ENCODE peak calls at places on chromosomes 2 and 18, in six cellular contexts. One of them, this sample, is unnamed.

GRCh38 chr2:216066255-216066654 is 15.4 kb downstream of the PECR start:
- DNase-seq in transverse colon: no peak
- DNase-seq in BE2C: no peak
- DNase-seq in PC-9: no peak
- DNase-seq in gastrocnemius medialis: no peak
- DNase-seq in stomach: no peak
- DNase-seq in this sample: no peak

GRCh38 chr18:57898506-57899124 is 95.5 kb upstream of the ATP8B1 start:
- DNase-seq in transverse colon: no peak
- DNase-seq in BE2C: no peak
- DNase-seq in PC-9: peak; percentile 41
- DNase-seq in gastrocnemius medialis: no peak
- DNase-seq in stomach: no peak
- DNase-seq in this sample: no peak

GRCh38 chr2:17918789-17919188 is 40.3 kb downstream of the KCNS3 start:
- DNase-seq in transverse colon: no peak
- DNase-seq in BE2C: no peak
- DNase-seq in PC-9: no peak
- DNase-seq in gastrocnemius medialis: no peak
- DNase-seq in stomach: no peak
- DNase-seq in this sample: peak; percentile 25

GRCh38 chr18:58567453-58568196 is 61.3 kb downstream of the ALPK2 start:
- DNase-seq in transverse colon: no peak
- DNase-seq in BE2C: no peak
- DNase-seq in PC-9: no peak
- DNase-seq in gastrocnemius medialis: peak; percentile 56
- DNase-seq in stomach: no peak
- DNase-seq in this sample: no peak

GRCh38 chr2:206158563-206159345 is 490 bp downstream of the NDUFS1 start:
- DNase-seq in transverse colon: no peak
- DNase-seq in BE2C: no peak
- DNase-seq in PC-9: peak; percentile 37
- DNase-seq in gastrocnemius medialis: no peak
- DNase-seq in stomach: no peak
- DNase-seq in this sample: no peak

GRCh38 chr2:133768261-133769021 is 200.2 kb upstream of the NCKAP5 start:
- DNase-seq in transverse colon: no peak
- DNase-seq in BE2C: peak; percentile 29
- DNase-seq in PC-9: no peak
- DNase-seq in gastrocnemius medialis: no peak
- DNase-seq in stomach: peak; percentile 49
- DNase-seq in this sample: peak; percentile 50

GRCh38 chr2:109242654-109243331 is 113.8 kb downstream of the SH3RF3 start:
- DNase-seq in transverse colon: peak; percentile 22
- DNase-seq in BE2C: no peak
- DNase-seq in PC-9: peak; percentile 97
- DNase-seq in gastrocnemius medialis: peak; percentile 52
- DNase-seq in stomach: no peak
- DNase-seq in this sample: peak; percentile 57

GRCh38 chr2:159124931-159125467 is 156.6 kb downstream of the TANC1 start:
- DNase-seq in transverse colon: peak; percentile 36
- DNase-seq in BE2C: no peak
- DNase-seq in PC-9: no peak
- DNase-seq in gastrocnemius medialis: no peak
- DNase-seq in stomach: no peak
- DNase-seq in this sample: no peak

GRCh38 chr2:62663920-62664319 is 41.6 kb upstream of the EHBP1 start:
- DNase-seq in transverse colon: no peak
- DNase-seq in BE2C: no peak
- DNase-seq in PC-9: peak; percentile 13
- DNase-seq in gastrocnemius medialis: no peak
- DNase-seq in stomach: no peak
- DNase-seq in this sample: no peak

GRCh38 chr2:44360749-44361329 is 455 bp downstream of the PREPL start:
- DNase-seq in transverse colon: no peak
- DNase-seq in BE2C: peak; percentile 30
- DNase-seq in PC-9: no peak
- DNase-seq in gastrocnemius medialis: no peak
- DNase-seq in stomach: no peak
- DNase-seq in this sample: no peak

GRCh38 chr2:68779595-68779994 is 45.0 kb downstream of the ARHGAP25 start:
- DNase-seq in transverse colon: no peak
- DNase-seq in BE2C: no peak
- DNase-seq in PC-9: no peak
- DNase-seq in gastrocnemius medialis: no peak
- DNase-seq in stomach: no peak
- DNase-seq in this sample: no peak

GRCh38 chr2:38267270-38267925 is 109.7 kb downstream of the ATL2 start:
- DNase-seq in transverse colon: no peak
- DNase-seq in BE2C: no peak
- DNase-seq in PC-9: peak; percentile 33
- DNase-seq in gastrocnemius medialis: no peak
- DNase-seq in stomach: no peak
- DNase-seq in this sample: no peak

GRCh38 chr2:33380001-33380609 is 96.3 kb upstream of the RASGRP3 start:
- DNase-seq in transverse colon: no peak
- DNase-seq in BE2C: no peak
- DNase-seq in PC-9: no peak
- DNase-seq in gastrocnemius medialis: no peak
- DNase-seq in stomach: no peak
- DNase-seq in this sample: no peak

GRCh38 chr18:8142932-8143331 is 466.3 kb upstream of the RAB12 start:
- DNase-seq in transverse colon: no peak
- DNase-seq in BE2C: no peak
- DNase-seq in PC-9: no peak
- DNase-seq in gastrocnemius medialis: no peak
- DNase-seq in stomach: no peak
- DNase-seq in this sample: no peak

GRCh38 chr2:46117379-46117778 is 179.8 kb upstream of the EPAS1 start:
- DNase-seq in transverse colon: no peak
- DNase-seq in BE2C: no peak
- DNase-seq in PC-9: peak; percentile 75
- DNase-seq in gastrocnemius medialis: no peak
- DNase-seq in stomach: no peak
- DNase-seq in this sample: no peak

GRCh38 chr2:61763605-61764034 is 90.2 kb downstream of the FAM161A start:
- DNase-seq in transverse colon: peak; percentile 84
- DNase-seq in BE2C: peak; percentile 64
- DNase-seq in PC-9: no peak
- DNase-seq in gastrocnemius medialis: peak; percentile 91
- DNase-seq in stomach: peak; percentile 79
- DNase-seq in this sample: peak; percentile 87

GRCh38 chr18:6257950-6258349 is 156.8 kb downstream of the L3MBTL4 start:
- DNase-seq in transverse colon: no peak
- DNase-seq in BE2C: no peak
- DNase-seq in PC-9: no peak
- DNase-seq in gastrocnemius medialis: no peak
- DNase-seq in stomach: no peak
- DNase-seq in this sample: no peak
- TF ChIP-seq CTCF in transverse colon: no peak
- TF ChIP-seq CTCF in BE2C: no peak
- TF ChIP-seq CTCF in PC-9: no peak
- TF ChIP-seq CTCF in gastrocnemius medialis: no peak
- TF ChIP-seq CTCF in stomach: no peak
- TF ChIP-seq CTCF in this sample: no peak

GRCh38 chr2:217920879-217921603 is 81.8 kb downstream of the TNS1 start:
- DNase-seq in transverse colon: no peak
- DNase-seq in BE2C: peak; percentile 76
- DNase-seq in PC-9: no peak
- DNase-seq in gastrocnemius medialis: peak; percentile 87
- DNase-seq in stomach: no peak
- DNase-seq in this sample: peak; percentile 49

GRCh38 chr2:217919781-217920351 is 82.9 kb downstream of the TNS1 start:
- DNase-seq in transverse colon: no peak
- DNase-seq in BE2C: no peak
- DNase-seq in PC-9: no peak
- DNase-seq in gastrocnemius medialis: no peak
- DNase-seq in stomach: no peak
- DNase-seq in this sample: no peak

GRCh38 chr2:217918220-217919024 is 84.4 kb downstream of the TNS1 start:
- DNase-seq in transverse colon: no peak
- DNase-seq in BE2C: peak; percentile 53
- DNase-seq in PC-9: no peak
- DNase-seq in gastrocnemius medialis: no peak
- DNase-seq in stomach: no peak
- DNase-seq in this sample: peak; percentile 77

GRCh38 chr2:217916504-217917254 is 86.1 kb downstream of the TNS1 start:
- DNase-seq in transverse colon: no peak
- DNase-seq in BE2C: no peak
- DNase-seq in PC-9: no peak
- DNase-seq in gastrocnemius medialis: peak; percentile 70
- DNase-seq in stomach: no peak
- DNase-seq in this sample: no peak

DNA sequence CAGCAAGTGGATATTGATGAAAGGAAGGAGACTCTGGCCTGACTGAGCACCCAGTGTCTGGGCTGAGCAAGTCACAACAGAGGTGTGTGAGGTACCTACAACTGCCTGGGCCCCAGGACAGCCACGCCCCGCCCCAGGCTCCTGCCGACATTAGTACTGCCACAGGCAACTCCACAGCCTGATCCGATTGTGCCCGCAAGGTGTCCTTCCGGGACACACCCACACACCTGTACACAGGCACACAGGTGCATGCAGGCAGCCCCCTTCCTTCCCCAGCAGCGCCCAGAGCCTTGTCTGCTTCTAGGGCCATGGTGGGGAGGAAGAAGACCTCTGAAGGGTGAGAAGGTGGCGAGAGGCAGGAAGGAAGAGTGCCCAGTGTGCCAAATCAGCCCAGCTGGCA is 83.6 kb downstream of the TNS1 start:
- DNase-seq in transverse colon: no peak
- DNase-seq in BE2C: no peak
- DNase-seq in PC-9: no peak
- DNase-seq in gastrocnemius medialis: no peak
- DNase-seq in stomach: no peak
- DNase-seq in this sample: no peak
- H3K4me1 ChIP-seq in transverse colon: peaks cover 94% of the 10 kb centered on the region
- H3K4me1 ChIP-seq in BE2C: peaks cover 46% of the 10 kb centered on the region
- H3K4me1 ChIP-seq in PC-9: no peaks in the 10 kb centered on the region
- H3K4me1 ChIP-seq in gastrocnemius medialis: peaks cover 99% of the 10 kb centered on the region
- H3K4me1 ChIP-seq in stomach: peaks cover 98% of the 10 kb centered on the region
- H3K4me1 ChIP-seq in this sample: peaks cover 91% of the 10 kb centered on the region

GRCh38 chr18:2657788-2658458 is 2.4 kb downstream of the SMCHD1 start:
- DNase-seq in transverse colon: no peak
- DNase-seq in BE2C: no peak
- DNase-seq in PC-9: peak; percentile 66
- DNase-seq in gastrocnemius medialis: no peak
- DNase-seq in stomach: no peak
- DNase-seq in this sample: no peak
- H3K4me3 ChIP-seq in transverse colon: peak overlapping the region; percentile 7
- H3K4me3 ChIP-seq in BE2C: peak overlapping the region; percentile 78
- H3K4me3 ChIP-seq in PC-9: peak overlapping the region; percentile 74
- H3K4me3 ChIP-seq in gastrocnemius medialis: peak overlapping the region; percentile 26
- H3K4me3 ChIP-seq in stomach: peak overlapping the region; percentile 82
- H3K4me3 ChIP-seq in this sample: no peak overlapping the region

GRCh38 chr18:22447770-22448169 is 30.1 kb upstream of the CTAGE1 start:
- DNase-seq in transverse colon: no peak
- DNase-seq in BE2C: no peak
- DNase-seq in PC-9: no peak
- DNase-seq in gastrocnemius medialis: no peak
- DNase-seq in stomach: no peak
- DNase-seq in this sample: no peak

GRCh38 chr18:22446325-22446724 is 28.6 kb upstream of the CTAGE1 start:
- DNase-seq in transverse colon: no peak
- DNase-seq in BE2C: no peak
- DNase-seq in PC-9: no peak
- DNase-seq in gastrocnemius medialis: no peak
- DNase-seq in stomach: no peak
- DNase-seq in this sample: no peak

GRCh38 chr18:22448238-22448637 is 30.5 kb upstream of the CTAGE1 start:
- DNase-seq in transverse colon: no peak
- DNase-seq in BE2C: no peak
- DNase-seq in PC-9: no peak
- DNase-seq in gastrocnemius medialis: no peak
- DNase-seq in stomach: no peak
- DNase-seq in this sample: no peak

GRCh38 chr18:22451796-22452195 is 34.1 kb upstream of the CTAGE1 start:
- DNase-seq in transverse colon: no peak
- DNase-seq in BE2C: no peak
- DNase-seq in PC-9: no peak
- DNase-seq in gastrocnemius medialis: no peak
- DNase-seq in stomach: no peak
- DNase-seq in this sample: no peak

DNA sequence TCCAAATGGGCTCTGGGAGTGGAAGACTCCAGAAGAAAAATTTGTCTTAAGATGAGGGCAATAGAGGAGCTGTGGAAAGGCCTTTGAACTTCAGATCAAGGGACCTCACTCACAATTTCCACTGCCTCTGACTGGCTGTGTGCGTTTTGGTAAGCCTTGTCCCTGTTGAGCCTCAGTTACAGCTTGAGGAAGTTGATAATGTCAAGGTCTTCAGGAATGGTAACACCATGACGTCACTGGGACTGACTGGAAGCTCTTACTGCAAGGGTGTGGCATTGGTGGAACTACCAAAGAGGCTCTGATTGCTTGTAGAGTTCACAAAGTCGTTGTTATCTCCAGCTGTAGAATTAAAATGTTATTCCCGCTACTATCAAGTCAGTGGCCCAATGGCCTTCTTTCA is 29.2 kb upstream of the CTAGE1 start:
- DNase-seq in transverse colon: no peak
- DNase-seq in BE2C: no peak
- DNase-seq in PC-9: no peak
- DNase-seq in gastrocnemius medialis: no peak
- DNase-seq in stomach: no peak
- DNase-seq in this sample: no peak
- TF ChIP-seq CTCF in transverse colon: no peak
- TF ChIP-seq CTCF in BE2C: no peak
- TF ChIP-seq CTCF in PC-9: no peak
- TF ChIP-seq CTCF in gastrocnemius medialis: no peak
- TF ChIP-seq CTCF in stomach: no peak
- TF ChIP-seq CTCF in this sample: no peak

GRCh38 chr2:160375802-160376469 is 117.7 kb downstream of the RBMS1 start:
- DNase-seq in transverse colon: no peak
- DNase-seq in BE2C: no peak
- DNase-seq in PC-9: no peak
- DNase-seq in gastrocnemius medialis: no peak
- DNase-seq in stomach: no peak
- DNase-seq in this sample: no peak
- H3K4me1 ChIP-seq in transverse colon: peaks cover 98% of the 10 kb centered on the region
- H3K4me1 ChIP-seq in BE2C: peaks cover 19% of the 10 kb centered on the region
- H3K4me1 ChIP-seq in PC-9: peaks cover 16% of the 10 kb centered on the region
- H3K4me1 ChIP-seq in gastrocnemius medialis: peaks cover 98% of the 10 kb centered on the region
- H3K4me1 ChIP-seq in stomach: peaks cover 99% of the 10 kb centered on the region
- H3K4me1 ChIP-seq in this sample: peaks cover 56% of the 10 kb centered on the region

GRCh38 chr2:117931978-117932377 is 81.9 kb downstream of the CCDC93 start:
- DNase-seq in transverse colon: no peak
- DNase-seq in BE2C: no peak
- DNase-seq in PC-9: no peak
- DNase-seq in gastrocnemius medialis: no peak
- DNase-seq in stomach: no peak
- DNase-seq in this sample: no peak
- H3K4me3 ChIP-seq in transverse colon: no peak overlapping the region
- H3K4me3 ChIP-seq in BE2C: no peak overlapping the region
- H3K4me3 ChIP-seq in PC-9: no peak overlapping the region
- H3K4me3 ChIP-seq in gastrocnemius medialis: no peak overlapping the region
- H3K4me3 ChIP-seq in stomach: no peak overlapping the region
- H3K4me3 ChIP-seq in this sample: no peak overlapping the region